ENCODE peak calls at places on chromosomes 1 and 21, in nine cellular contexts. N is nephron progenitor cell; B is stimulated activated CD8-positive, alpha-beta memory T cell treated with anti-CD3 and anti-CD28 coated beads, Interleukin-15, amount 100 ng/mL, for 24 hours; Q is NCI-H146; X is ACHN; G is EH; D is AG08395; W is effector CD4-positive, alpha-beta T cell; L is HuH-7. H is an unnamed sample.

GRCh38 chr1:72915581-72915980 is 633.2 kb upstream of the NEGR1 start:
- DNase-seq in N (peak), B (no peak), Q (peak), X (no peak), G (no peak), D (no peak), W (no peak), L (no peak), H (no peak)

GRCh38 chr1:21568006-21568746 is 59.0 kb downstream of the ALPL start:
- DNase-seq in N (no peak), B (no peak), Q (no peak), X (no peak), G (peak), D (no peak), W (no peak), L (no peak), H (no peak)

GRCh38 chr1:147337040-147337439 is 94.6 kb downstream of the CHD1L start:
- DNase-seq in N (peak), B (no peak), Q (no peak), X (no peak), G (peak), D (no peak), W (no peak), L (no peak), H (no peak)

GRCh38 chr1:41333146-41333784 is 28.0 kb upstream of the FOXO6 start:
- DNase-seq in N (no peak), B (no peak), Q (no peak), X (peak), G (peak), D (peak), W (no peak), L (no peak), H (no peak)

GRCh38 chr1:109928591-109929111 is 18.0 kb downstream of the CSF1 start:
- DNase-seq in N (no peak), B (no peak), Q (no peak), X (peak), G (peak), D (peak), W (no peak), L (no peak), H (no peak)

GRCh38 chr1:240987928-240988327 is 369.1 kb downstream of the RGS7 start:
- DNase-seq in N (no peak), B (no peak), Q (no peak), X (no peak), G (peak), D (no peak), W (no peak), L (no peak), H (no peak)

GRCh38 chr1:248804771-248805681 is 20.7 kb downstream of the SH3BP5L start:
- DNase-seq in N (no peak), B (no peak), Q (no peak), X (no peak), G (no peak), D (no peak), W (no peak), L (peak), H (no peak)

GRCh38 chr1:117698398-117699160 is 92.7 kb downstream of the TENT5C start:
- DNase-seq in N (no peak), B (no peak), Q (no peak), X (no peak), G (peak), D (no peak), W (no peak), L (no peak), H (no peak)

GRCh38 chr21:45226540-45227326 is 61.0 kb downstream of the POFUT2 start:
- DNase-seq in N (no peak), B (no peak), Q (no peak), X (peak), G (peak), D (no peak), W (peak), L (no peak), H (no peak)

GRCh38 chr21:27796106-27796505 is 829.2 kb upstream of the ADAMTS5 start:
- DNase-seq in N (no peak), B (no peak), Q (no peak), X (no peak), G (peak), D (peak), W (no peak), L (no peak), H (no peak)

GRCh38 chr1:14441302-14441741 is 157.2 kb upstream of the KAZN start:
- DNase-seq in N (no peak), B (no peak), Q (no peak), X (no peak), G (peak), D (peak), W (no peak), L (no peak), H (no peak)

GRCh38 chr1:58687516-58687915 is 12.3 kb downstream of the MYSM1 start:
- DNase-seq in N (no peak), B (no peak), Q (peak), X (no peak), G (no peak), D (no peak), W (no peak), L (no peak), H (no peak)

GRCh38 chr1:223515416-223515815 is 122.2 kb downstream of the CCDC185 start:
- DNase-seq in N (no peak), B (no peak), Q (no peak), X (no peak), G (no peak), D (no peak), W (peak), L (no peak), H (no peak)

GRCh38 chr1:151892190-151892589 is 17.1 kb downstream of the THEM4 start:
- DNase-seq in N (no peak), B (no peak), Q (no peak), X (no peak), G (peak), D (peak), W (no peak), L (no peak), H (no peak)

GRCh38 chr1:55064861-55065263 is 25.5 kb downstream of the PCSK9 start:
- DNase-seq in N (no peak), B (no peak), Q (peak), X (peak), G (peak), D (peak), W (no peak), L (peak), H (peak)

GRCh38 chr1:53737648-53738204 is 1.2 kb downstream of the GLIS1 start:
- DNase-seq in N (peak), B (no peak), Q (peak), X (peak), G (no peak), D (no peak), W (no peak), L (no peak), H (no peak)

GRCh38 chr1:230681599-230681998 is 32.3 kb downstream of the AGT start:
- DNase-seq in N (no peak), B (no peak), Q (peak), X (peak), G (peak), D (peak), W (no peak), L (peak), H (peak)

GRCh38 chr1:247849616-247850015 is 7.4 kb upstream of the TRIM58 start:
- DNase-seq in N (no peak), B (no peak), Q (no peak), X (no peak), G (no peak), D (no peak), W (no peak), L (no peak), H (no peak)

GRCh38 chr1:218363141-218363540 is 18.0 kb downstream of the TGFB2 start:
- DNase-seq in N (no peak), B (no peak), Q (no peak), X (no peak), G (no peak), D (no peak), W (no peak), L (no peak), H (no peak)

GRCh38 chr1:70150444-70150843 is 54.9 kb downstream of the LRRC40 start:
- DNase-seq in N (no peak), B (no peak), Q (no peak), X (no peak), G (no peak), D (no peak), W (no peak), L (no peak), H (no peak)

GRCh38 chr1:222798975-222799374 is 15.9 kb upstream of the DISP1 start:
- DNase-seq in N (no peak), B (no peak), Q (no peak), X (no peak), G (no peak), D (no peak), W (no peak), L (no peak), H (no peak)

GRCh38 chr1:176691251-176692228 is 228.6 kb downstream of the PAPPA2 start:
- DNase-seq in N (peak), B (no peak), Q (peak), X (peak), G (peak), D (peak), W (no peak), L (peak), H (peak)

GRCh38 chr1:201090536-201090935 is 21.7 kb downstream of the CACNA1S start:
- DNase-seq in N (no peak), B (no peak), Q (no peak), X (no peak), G (peak), D (peak), W (no peak), L (no peak), H (no peak)

GRCh38 chr1:17475729-17476128 is 36.3 kb upstream of the RCC2 start:
- DNase-seq in N (no peak), B (no peak), Q (no peak), X (peak), G (peak), D (peak), W (no peak), L (no peak), H (no peak)

GRCh38 chr1:221667504-221667903 is 74.4 kb downstream of the DUSP10 start:
- DNase-seq in N (no peak), B (no peak), Q (no peak), X (peak), G (peak), D (peak), W (no peak), L (no peak), H (peak)

GRCh38 chr1:152313319-152313801 is 11.7 kb downstream of the FLG start:
- DNase-seq in N (no peak), B (no peak), Q (no peak), X (no peak), G (no peak), D (no peak), W (no peak), L (no peak), H (no peak)

GRCh38 chr21:35923971-35924370 is 136.4 kb downstream of the SETD4 start:
- DNase-seq in N (no peak), B (no peak), Q (no peak), X (no peak), G (no peak), D (no peak), W (no peak), L (no peak), H (no peak)

GRCh38 chr1:244796719-244797406 is 38.6 kb upstream of the COX20 start:
- DNase-seq in N (peak), B (no peak), Q (peak), X (peak), G (peak), D (peak), W (peak), L (peak), H (no peak)

GRCh38 chr1:209368864-209369598 is 214.5 kb upstream of the CAMK1G start:
- DNase-seq in N (no peak), B (no peak), Q (no peak), X (peak), G (peak), D (peak), W (no peak), L (no peak), H (no peak)

GRCh38 chr1:223202376-223202775 is 59.3 kb upstream of the TLR5 start:
- DNase-seq in N (no peak), B (no peak), Q (no peak), X (no peak), G (no peak), D (no peak), W (no peak), L (no peak), H (no peak)

H was measured in epithelial cell of proximal tubule.